ENCODE peak calls at places on chromosomes 5 and 9, in five cellular contexts. C, G, M, R and B are unnamed samples.
A peak's percentile ranks its signal among the peaks of the same experiment; 100 is the strongest.

GRCh38 chr9:78278177-78278777 is 18.6 kb upstream of the PSAT1 start:
- DNase-seq in C (no peak), G (peak; percentile 20), M (no peak), R (no peak), B (no peak)

GRCh38 chr5:139389701-139390638 is at the start of gene MZB1:
- DNase-seq in C (peak; percentile 95), G (no peak), M (no peak), R (no peak), B (no peak)

GRCh38 chr9:108761530-108762347 is 94.0 kb downstream of the ACTL7B start:
- DNase-seq in C (peak; percentile 40), G (peak; percentile 82), M (peak; percentile 76), R (peak; percentile 79), B (peak; percentile 61)

GRCh38 chr9:98302938-98303337 is 47.5 kb upstream of the TBC1D2 start:
- DNase-seq in C (no peak), G (no peak), M (no peak), R (no peak), B (no peak)

GRCh38 chr9:14654932-14655331 is 38.3 kb downstream of the ZDHHC21 start:
- DNase-seq in C (no peak), G (no peak), M (no peak), R (no peak), B (no peak)

GRCh38 chr9:35636135-35636876 is 14.4 kb downstream of the SIT1 start:
- DNase-seq in C (no peak), G (no peak), M (no peak), R (no peak), B (no peak)

GRCh38 chr9:122051401-122052346 is 41.4 kb downstream of the TTLL11 start:
- DNase-seq in C (no peak), G (no peak), M (no peak), R (peak; percentile 37), B (no peak)

GRCh38 chr9:93664549-93665120 is 88.3 kb downstream of the PHF2 start:
- DNase-seq in C (no peak), G (no peak), M (no peak), R (no peak), B (no peak)

GRCh38 chr9:129879103-129879699 is 43.9 kb downstream of the USP20 start:
- DNase-seq in C (no peak), G (peak; percentile 3), M (no peak), R (peak; percentile 96), B (no peak)

GRCh38 chr5:179453616-179454015 is 96.7 kb upstream of the RUFY1 start:
- DNase-seq in C (no peak), G (no peak), M (no peak), R (no peak), B (no peak)

GRCh38 chr9:95499847-95500246 is 16.9 kb downstream of the PTCH1 start:
- DNase-seq in C (no peak), G (no peak), M (no peak), R (no peak), B (no peak)

GRCh38 chr5:167995844-167996400 is 295.5 kb upstream of the WWC1 start:
- DNase-seq in C (no peak), G (no peak), M (no peak), R (no peak), B (no peak)

GRCh38 chr9:96149881-96150280 is 152.1 kb downstream of the HSD17B3 start:
- DNase-seq in C (no peak), G (no peak), M (no peak), R (no peak), B (no peak)

GRCh38 chr5:147189109-147189424 is 45.8 kb upstream of the STK32A start:
- DNase-seq in C (no peak), G (no peak), M (no peak), R (no peak), B (no peak)
- TF ChIP-seq CTCF in C (no peak), G (no peak), M (no peak), R (no peak), B (no peak)

DNA sequence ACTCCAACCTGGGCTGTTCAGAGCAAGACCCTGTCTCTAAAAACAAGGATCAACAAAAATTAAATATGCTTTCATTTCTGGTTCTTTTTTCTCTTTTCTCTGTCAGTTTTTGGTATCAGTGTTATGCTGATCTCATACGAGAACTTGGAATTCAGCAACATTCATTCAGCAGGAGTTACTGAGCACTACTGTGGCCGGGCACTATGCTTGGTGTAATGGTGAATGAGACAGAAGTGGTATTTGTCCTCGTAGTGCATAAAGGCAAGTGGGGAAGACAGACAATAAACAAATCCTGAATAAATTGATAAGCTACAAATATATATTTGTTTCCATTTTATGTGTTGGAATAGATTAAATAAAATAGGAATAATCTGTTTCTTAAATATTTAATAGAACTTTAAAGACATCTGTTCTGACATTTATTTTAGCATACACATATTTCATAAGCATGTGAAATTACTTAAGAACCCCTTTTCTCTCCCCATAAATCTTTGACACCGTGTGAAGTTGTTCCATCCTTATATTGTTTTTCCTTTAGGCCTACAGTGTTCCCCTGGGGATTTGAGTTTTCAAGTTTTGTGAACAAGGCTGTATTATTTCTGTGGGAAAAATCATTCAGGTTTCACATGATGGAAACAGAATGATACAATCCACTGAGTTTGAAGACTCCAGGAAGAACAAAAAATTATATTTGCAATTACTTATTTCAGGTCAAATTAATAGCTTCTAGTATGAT is 24.6 kb downstream of the UBAP1 start:
- DNase-seq in C (no peak), G (no peak), M (no peak), R (no peak), B (no peak)
- H3K4me2 ChIP-seq in C (no peak overlapping the region), G (no peak overlapping the region), M (no peak overlapping the region), R (no peak overlapping the region), B (peak overlapping the region; percentile 74)

GRCh38 chr9:3743901-3744413 is 218.2 kb upstream of the RFX3 start:
- DNase-seq in C (no peak), G (no peak), M (no peak), R (no peak), B (no peak)
- H3K36me3 ChIP-seq in C (no peaks in the 10 kb centered on the region), G (no peaks in the 10 kb centered on the region), M (no peaks in the 10 kb centered on the region), R (no peaks in the 10 kb centered on the region), B (no peaks in the 10 kb centered on the region)

GRCh38 chr9:6944093-6944551 is 186.3 kb downstream of the KDM4C start:
- DNase-seq in C (no peak), G (no peak), M (no peak), R (no peak), B (peak; percentile 79)
- TF ChIP-seq CTCF in C (no peak), G (no peak), M (no peak), R (no peak), B (peak; percentile 51)